ENCODE peak calls at places on chromosomes 7 and 10, in nine cellular contexts. V is GM23338; Y is lung; H is EL; E is tibial nerve; D is stimulated activated CD8-positive, alpha-beta memory T cell treated with anti-CD3 and anti-CD28 coated beads, Interleukin-12 subunit alpha, Interleukin-12 subunit beta, amount 100 ng/mL, for 4 hours; R is NAMALWA; J is activated CD4-positive, CD25-positive, alpha-beta regulatory T cell; L is left ventricle myocardium inferior. F is an unnamed sample.

GRCh38 chr7:4270268-4270667 is 411.8 kb upstream of the FOXK1 start:
- DNase-seq in V (no peak), Y (no peak), H (no peak), E (no peak), D (no peak), R (no peak), J (no peak), L (no peak), F (peak; percentile 52)

GRCh38 chr10:97499561-97500296 is 1.0 kb downstream of the UBTD1 start:
- DNase-seq in V (peak; percentile 35), Y (peak; percentile 71), H (peak; percentile 77), E (peak; percentile 58), D (no peak), R (no peak), J (no peak), L (peak; percentile 82), F (peak; percentile 87)

GRCh38 chr7:22610871-22611757 is 111.1 kb upstream of the STEAP1B start:
- DNase-seq in V (no peak), Y (no peak), H (peak; percentile 64), E (no peak), D (no peak), R (no peak), J (no peak), L (no peak), F (no peak)

GRCh38 chr10:113283189-113283588 is 269.7 kb upstream of the HABP2 start:
- DNase-seq in V (peak; percentile 36), Y (no peak), H (no peak), E (no peak), D (no peak), R (no peak), J (no peak), L (no peak), F (no peak)

GRCh38 chr10:70744617-70745138 is 40.5 kb downstream of the TBATA start:
- DNase-seq in V (no peak), Y (no peak), H (no peak), E (no peak), D (no peak), R (no peak), J (no peak), L (no peak), F (no peak)

GRCh38 chr7:11923376-11923922 is 91.5 kb upstream of the THSD7A start:
- DNase-seq in V (no peak), Y (no peak), H (no peak), E (no peak), D (no peak), R (no peak), J (no peak), L (no peak), F (no peak)

GRCh38 chr10:24680647-24681475 is 42.8 kb downstream of the ARHGAP21 start:
- DNase-seq in V (no peak), Y (no peak), H (no peak), E (no peak), D (no peak), R (no peak), J (no peak), L (no peak), F (no peak)

GRCh38 chr10:76336213-76336963 is 905.0 kb downstream of the LRMDA start:
- DNase-seq in V (peak; percentile 7), Y (no peak), H (no peak), E (no peak), D (no peak), R (no peak), J (no peak), L (no peak), F (peak; percentile 74)

GRCh38 chr10:5461914-5462840 is 37.2 kb downstream of the CALML5 start:
- DNase-seq in V (peak; percentile 32), Y (no peak), H (no peak), E (no peak), D (no peak), R (no peak), J (no peak), L (no peak), F (peak; percentile 37)

GRCh38 chr7:112201421-112201820 is 4.8 kb downstream of the DOCK4 start:
- DNase-seq in V (no peak), Y (no peak), H (peak; percentile 72), E (no peak), D (no peak), R (no peak), J (no peak), L (no peak), F (no peak)

GRCh38 chr10:84308481-84309304 is 19.7 kb upstream of the CCSER2 start:
- DNase-seq in V (no peak), Y (no peak), H (peak; percentile 63), E (peak; percentile 15), D (no peak), R (no peak), J (no peak), L (peak; percentile 44), F (peak; percentile 78)

GRCh38 chr10:84114088-84114667 is 25.1 kb upstream of the GHITM start:
- DNase-seq in V (peak; percentile 67), Y (no peak), H (no peak), E (no peak), D (no peak), R (no peak), J (no peak), L (no peak), F (no peak)

GRCh38 chr7:29431686-29432085 is 131.9 kb upstream of the PRR15 start:
- DNase-seq in V (no peak), Y (no peak), H (no peak), E (no peak), D (no peak), R (no peak), J (no peak), L (no peak), F (no peak)

GRCh38 chr10:133324198-133324792 is 12.4 kb downstream of the CALY start:
- DNase-seq in V (peak; percentile 84), Y (peak; percentile 51), H (peak; percentile 50), E (no peak), D (no peak), R (peak; percentile 73), J (no peak), L (peak; percentile 52), F (peak; percentile 90)

GRCh38 chr7:139232893-139233292 is 1.9 kb downstream of the UBN2 start:
- DNase-seq in V (no peak), Y (no peak), H (peak; percentile 43), E (no peak), D (no peak), R (peak; percentile 19), J (no peak), L (no peak), F (no peak)

GRCh38 chr7:77799078-77799964 is 748 bp downstream of the PHTF2 start:
- DNase-seq in V (peak; percentile 56), Y (peak; percentile 35), H (peak; percentile 48), E (peak; percentile 10), D (peak; percentile 9), R (peak; percentile 74), J (no peak), L (peak; percentile 36), F (peak; percentile 46)

GRCh38 chr7:116633131-116633988 is 38.6 kb upstream of the MET start:
- DNase-seq in V (no peak), Y (no peak), H (peak; percentile 22), E (peak; percentile 52), D (no peak), R (peak; percentile 23), J (no peak), L (no peak), F (peak; percentile 61)

GRCh38 chr10:78712147-78712546 is 356.6 kb upstream of the ZMIZ1 start:
- DNase-seq in V (peak; percentile 11), Y (no peak), H (no peak), E (no peak), D (no peak), R (no peak), J (no peak), L (peak; percentile 51), F (no peak)

GRCh38 chr10:33193867-33194521 is 140.5 kb downstream of the NRP1 start:
- DNase-seq in V (no peak), Y (no peak), H (peak; percentile 67), E (peak; percentile 71), D (no peak), R (no peak), J (no peak), L (no peak), F (no peak)

GRCh38 chr10:116836087-116836486 is 13.2 kb upstream of the ENO4 start:
- DNase-seq in V (peak; percentile 86), Y (no peak), H (no peak), E (no peak), D (no peak), R (no peak), J (no peak), L (no peak), F (no peak)

GRCh38 chr7:110987130-110987693 is 103.7 kb upstream of the LRRN3 start:
- DNase-seq in V (no peak), Y (no peak), H (no peak), E (no peak), D (no peak), R (no peak), J (no peak), L (no peak), F (no peak)

GRCh38 chr7:12056381-12056780 is 154.7 kb upstream of the TMEM106B start:
- DNase-seq in V (no peak), Y (no peak), H (no peak), E (no peak), D (no peak), R (no peak), J (no peak), L (no peak), F (no peak)

GRCh38 chr7:28369523-28369922 is 42.8 kb upstream of the CREB5 start:
- DNase-seq in V (no peak), Y (no peak), H (no peak), E (no peak), D (no peak), R (no peak), J (no peak), L (no peak), F (no peak)

GRCh38 chr10:5685764-5686240 is 1.2 kb downstream of the TASOR2 start:
- DNase-seq in V (no peak), Y (no peak), H (peak; percentile 47), E (no peak), D (no peak), R (peak; percentile 51), J (no peak), L (no peak), F (no peak)

GRCh38 chr7:1558841-1559625 is 3.0 kb upstream of the TMEM184A start:
- DNase-seq in V (no peak), Y (no peak), H (no peak), E (no peak), D (no peak), R (no peak), J (no peak), L (no peak), F (peak; percentile 80)

GRCh38 chr10:63666836-63667383 is 145.7 kb downstream of the REEP3 start:
- DNase-seq in V (no peak), Y (no peak), H (peak; percentile 88), E (no peak), D (no peak), R (no peak), J (no peak), L (no peak), F (peak; percentile 89)

GRCh38 chr7:57198801-57199200 is 66.6 kb upstream of the ZNF479 start:
- DNase-seq in V (no peak), Y (no peak), H (no peak), E (no peak), D (no peak), R (no peak), J (no peak), L (no peak), F (no peak)

GRCh38 chr7:131381069-131381838 is 53.6 kb downstream of the MKLN1 start:
- DNase-seq in V (no peak), Y (no peak), H (peak; percentile 73), E (no peak), D (no peak), R (no peak), J (no peak), L (no peak), F (peak; percentile 46)

GRCh38 chr10:71569775-71570588 is 149.6 kb downstream of the C10orf105 start:
- DNase-seq in V (peak; percentile 90), Y (peak; percentile 79), H (peak; percentile 45), E (peak; percentile 94), D (peak; percentile 51), R (peak; percentile 69), J (peak; percentile 85), L (peak; percentile 66), F (peak; percentile 95)

GRCh38 chr10:125023862-125024495 is 82.1 kb downstream of the ZRANB1 start:
- DNase-seq in V (no peak), Y (no peak), H (no peak), E (peak; percentile 45), D (no peak), R (no peak), J (no peak), L (peak; percentile 80), F (no peak)

GRCh38 chr7:30468791-30469190 is 9.8 kb downstream of the NOD1 start:
- DNase-seq in V (no peak), Y (no peak), H (no peak), E (no peak), D (no peak), R (no peak), J (no peak), L (no peak), F (no peak)

F was measured in osteoblast.